ENCODE peak calls at places on chromosomes 7 and 10, in six cellular contexts. One of them, this sample, is unnamed.

GRCh38 chr7:77843194-77843593 is 44.6 kb downstream of the PHTF2 start:
- DNase-seq in brain microvascular endothelial cell: no peak
- DNase-seq in lower leg skin: no peak
- DNase-seq in choroid plexus epithelial cell: no peak
- DNase-seq in GM12864: no peak
- DNase-seq in spleen: no peak
- DNase-seq in this sample: no peak

GRCh38 chr7:135775230-135775629 is 26.6 kb upstream of the FAM180A start:
- DNase-seq in GM12864: no peak
- DNase-seq in choroid plexus epithelial cell: peak
- DNase-seq in spleen: no peak
- DNase-seq in brain microvascular endothelial cell: no peak
- DNase-seq in lower leg skin: no peak
- DNase-seq in this sample: peak

GRCh38 chr10:6999232-6999925 is 411.5 kb downstream of the SFMBT2 start:
- DNase-seq in choroid plexus epithelial cell: no peak
- DNase-seq in brain microvascular endothelial cell: no peak
- DNase-seq in lower leg skin: no peak
- DNase-seq in spleen: no peak
- DNase-seq in GM12864: no peak
- DNase-seq in this sample: no peak

GRCh38 chr10:99730026-99730425 is 1.9 kb downstream of the COX15 start:
- DNase-seq in choroid plexus epithelial cell: peak
- DNase-seq in spleen: no peak
- DNase-seq in brain microvascular endothelial cell: peak
- DNase-seq in lower leg skin: no peak
- DNase-seq in GM12864: no peak
- DNase-seq in this sample: peak

GRCh38 chr10:127293640-127294039 is 97.2 kb upstream of the INSYN2A start:
- DNase-seq in choroid plexus epithelial cell: no peak
- DNase-seq in GM12864: no peak
- DNase-seq in lower leg skin: no peak
- DNase-seq in brain microvascular endothelial cell: no peak
- DNase-seq in spleen: no peak
- DNase-seq in this sample: no peak

GRCh38 chr10:115981056-115981455 is 291.9 kb downstream of the GFRA1 start:
- DNase-seq in choroid plexus epithelial cell: no peak
- DNase-seq in lower leg skin: no peak
- DNase-seq in GM12864: no peak
- DNase-seq in brain microvascular endothelial cell: no peak
- DNase-seq in spleen: no peak
- DNase-seq in this sample: no peak

GRCh38 chr7:106812027-106812643 is 52.9 kb upstream of the PIK3CG start:
- DNase-seq in brain microvascular endothelial cell: no peak
- DNase-seq in spleen: no peak
- DNase-seq in GM12864: no peak
- DNase-seq in lower leg skin: peak
- DNase-seq in choroid plexus epithelial cell: no peak
- DNase-seq in this sample: no peak

GRCh38 chr7:122675011-122675410 is 23.9 kb downstream of the RNF133 start:
- DNase-seq in spleen: no peak
- DNase-seq in GM12864: no peak
- DNase-seq in choroid plexus epithelial cell: peak
- DNase-seq in brain microvascular endothelial cell: peak
- DNase-seq in lower leg skin: no peak
- DNase-seq in this sample: peak

GRCh38 chr10:21638681-21639080 is 104.6 kb downstream of the MLLT10 start:
- DNase-seq in choroid plexus epithelial cell: no peak
- DNase-seq in brain microvascular endothelial cell: no peak
- DNase-seq in spleen: no peak
- DNase-seq in GM12864: no peak
- DNase-seq in lower leg skin: no peak
- DNase-seq in this sample: no peak

GRCh38 chr10:44390585-44391072 is 5.7 kb upstream of the CXCL12 start:
- DNase-seq in choroid plexus epithelial cell: no peak
- DNase-seq in spleen: peak
- DNase-seq in brain microvascular endothelial cell: no peak
- DNase-seq in lower leg skin: peak
- DNase-seq in GM12864: no peak
- DNase-seq in this sample: peak

GRCh38 chr10:9052767-9053166 is 998.3 kb downstream of the GATA3 start:
- DNase-seq in choroid plexus epithelial cell: no peak
- DNase-seq in spleen: no peak
- DNase-seq in brain microvascular endothelial cell: no peak
- DNase-seq in lower leg skin: no peak
- DNase-seq in GM12864: no peak
- DNase-seq in this sample: no peak

GRCh38 chr7:41916450-41916927 is 213.6 kb upstream of the INHBA start:
- DNase-seq in spleen: no peak
- DNase-seq in brain microvascular endothelial cell: peak
- DNase-seq in GM12864: no peak
- DNase-seq in lower leg skin: no peak
- DNase-seq in choroid plexus epithelial cell: peak
- DNase-seq in this sample: peak

GRCh38 chr10:62723375-62723774 is 81.1 kb upstream of the ADO start:
- DNase-seq in lower leg skin: no peak
- DNase-seq in spleen: no peak
- DNase-seq in brain microvascular endothelial cell: no peak
- DNase-seq in choroid plexus epithelial cell: no peak
- DNase-seq in GM12864: no peak
- DNase-seq in this sample: no peak

DNA sequence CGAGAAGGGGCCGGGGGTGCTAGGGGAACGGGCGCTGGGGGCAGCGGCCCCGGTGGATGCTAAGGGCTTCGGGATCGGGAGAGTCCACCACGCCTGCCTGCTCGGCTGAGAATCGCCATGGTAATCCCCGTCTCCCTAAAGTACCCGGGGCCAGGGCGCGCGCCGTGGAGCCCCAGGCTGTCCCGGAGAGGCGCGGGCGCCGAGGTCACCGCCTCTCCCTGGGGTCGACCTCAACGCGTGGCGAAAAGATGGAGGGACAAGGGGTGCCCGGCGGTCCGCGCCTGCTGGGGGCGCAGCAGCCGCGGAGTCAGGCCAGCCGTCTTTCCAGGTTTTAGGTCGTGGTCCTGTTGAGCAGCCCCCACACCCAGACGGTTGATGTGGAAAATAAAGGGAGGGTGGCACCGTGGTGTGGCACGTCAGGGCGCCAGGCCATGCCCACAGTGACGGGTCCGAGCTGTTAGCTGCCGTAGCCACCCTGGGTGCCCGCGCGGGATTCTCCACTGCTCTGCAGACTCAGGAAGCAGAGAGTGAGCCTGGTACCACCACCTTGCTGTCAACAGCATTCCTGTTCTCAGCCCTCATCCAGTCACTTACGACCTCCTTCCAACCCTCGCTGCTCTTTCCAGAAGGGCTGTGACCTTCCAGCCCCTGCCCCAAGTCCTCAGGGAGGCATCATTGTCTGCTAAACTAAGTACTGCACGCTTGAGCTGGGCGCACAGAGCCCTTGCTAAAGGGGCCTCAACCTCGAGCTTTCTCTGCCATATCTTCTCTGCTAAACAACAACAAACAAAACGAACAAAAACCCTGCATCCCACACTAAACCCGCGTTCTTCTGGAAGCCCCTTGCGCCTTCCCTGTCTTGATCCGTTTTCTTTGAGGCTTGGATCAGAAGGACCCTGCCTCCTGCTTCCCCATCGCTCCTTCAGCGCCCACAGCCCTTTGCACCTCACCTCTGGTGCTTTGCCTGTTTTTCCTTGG is 666 bp downstream of the SMKR1 start:
- DNase-seq in lower leg skin: peak
- DNase-seq in spleen: peak
- DNase-seq in GM12864: no peak
- DNase-seq in brain microvascular endothelial cell: no peak
- DNase-seq in choroid plexus epithelial cell: no peak
- DNase-seq in this sample: no peak
- TF ChIP-seq CTCF in lower leg skin: no peak
- TF ChIP-seq CTCF in spleen: no peak
- TF ChIP-seq CTCF in GM12864: no peak
- TF ChIP-seq CTCF in brain microvascular endothelial cell: no peak
- TF ChIP-seq CTCF in choroid plexus epithelial cell: no peak
- TF ChIP-seq CTCF in this sample: no peak

GRCh38 chr7:11212816-11213215 is 239.1 kb downstream of the PHF14 start:
- DNase-seq in spleen: no peak
- DNase-seq in lower leg skin: no peak
- DNase-seq in GM12864: no peak
- DNase-seq in choroid plexus epithelial cell: peak
- DNase-seq in brain microvascular endothelial cell: no peak
- DNase-seq in this sample: peak
- H3K4me3 ChIP-seq in spleen: no peak
- H3K4me3 ChIP-seq in lower leg skin: no peak
- H3K4me3 ChIP-seq in GM12864: no peak
- H3K4me3 ChIP-seq in choroid plexus epithelial cell: no peak
- H3K4me3 ChIP-seq in brain microvascular endothelial cell: no peak
- H3K4me3 ChIP-seq in this sample: no peak

GRCh38 chr7:84188811-84189405 is 5.7 kb downstream of the SEMA3A start:
- DNase-seq in spleen: no peak
- DNase-seq in choroid plexus epithelial cell: peak
- DNase-seq in brain microvascular endothelial cell: no peak
- DNase-seq in GM12864: no peak
- DNase-seq in lower leg skin: no peak
- DNase-seq in this sample: peak
- TF ChIP-seq CTCF in spleen: no peak
- TF ChIP-seq CTCF in choroid plexus epithelial cell: peak
- TF ChIP-seq CTCF in brain microvascular endothelial cell: peak
- TF ChIP-seq CTCF in GM12864: no peak
- TF ChIP-seq CTCF in lower leg skin: no peak
- TF ChIP-seq CTCF in this sample: peak

GRCh38 chr7:2017914-2018785 is 214.6 kb downstream of the MAD1L1 start:
- DNase-seq in choroid plexus epithelial cell: no peak
- DNase-seq in spleen: peak
- DNase-seq in GM12864: no peak
- DNase-seq in brain microvascular endothelial cell: no peak
- DNase-seq in lower leg skin: peak
- DNase-seq in this sample: no peak

GRCh38 chr7:2017483-2017891 is 215.3 kb downstream of the MAD1L1 start:
- DNase-seq in brain microvascular endothelial cell: no peak
- DNase-seq in lower leg skin: peak
- DNase-seq in choroid plexus epithelial cell: no peak
- DNase-seq in GM12864: no peak
- DNase-seq in spleen: no peak
- DNase-seq in this sample: no peak

GRCh38 chr7:2018786-2019692 is 213.7 kb downstream of the MAD1L1 start:
- DNase-seq in lower leg skin: no peak
- DNase-seq in GM12864: no peak
- DNase-seq in choroid plexus epithelial cell: peak
- DNase-seq in brain microvascular endothelial cell: peak
- DNase-seq in spleen: peak
- DNase-seq in this sample: peak

GRCh38 chr7:2022021-2022409 is 210.7 kb downstream of the MAD1L1 start:
- DNase-seq in GM12864: no peak
- DNase-seq in lower leg skin: no peak
- DNase-seq in brain microvascular endothelial cell: no peak
- DNase-seq in spleen: peak
- DNase-seq in choroid plexus epithelial cell: no peak
- DNase-seq in this sample: no peak

DNA sequence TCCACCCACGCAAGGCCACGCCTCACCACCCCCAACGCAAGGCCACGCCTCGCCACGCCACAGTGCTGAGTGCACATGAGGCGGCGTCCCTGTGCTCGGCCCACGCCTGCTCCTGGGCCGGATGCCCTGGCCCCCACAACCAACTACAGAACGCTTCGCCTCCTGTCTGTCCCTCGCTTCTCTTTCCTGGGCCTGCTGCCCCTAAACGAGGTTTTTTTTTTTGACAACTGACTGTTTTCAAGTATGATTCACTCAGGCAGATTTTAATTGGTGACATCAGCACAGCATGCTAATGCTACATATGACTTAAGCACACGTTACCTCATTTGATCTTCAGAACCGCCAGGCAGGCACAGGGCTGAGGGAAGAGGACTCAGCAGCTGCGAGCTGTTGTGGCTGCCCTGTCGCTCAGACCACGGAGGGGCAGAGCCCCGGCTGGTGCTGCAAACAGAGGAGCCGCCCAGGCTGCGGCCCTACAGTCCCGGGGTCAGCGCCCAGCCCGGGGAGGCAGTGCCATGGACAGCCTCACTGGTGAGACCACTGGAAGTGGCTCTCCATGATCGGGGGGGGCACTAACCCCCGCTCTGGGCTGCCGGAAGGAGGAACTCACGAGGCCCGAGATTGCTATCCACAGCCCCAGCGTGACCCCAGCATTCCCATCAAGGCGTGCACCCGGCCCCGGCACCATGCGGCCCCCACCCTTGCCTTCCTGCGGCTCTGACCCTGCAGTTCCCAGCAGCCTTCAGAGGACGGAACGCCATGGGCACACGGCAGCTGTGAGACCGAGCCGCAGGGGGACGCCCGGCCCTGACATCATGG is 212.8 kb downstream of the MAD1L1 start:
- DNase-seq in lower leg skin: peak
- DNase-seq in spleen: peak
- DNase-seq in GM12864: peak
- DNase-seq in choroid plexus epithelial cell: peak
- DNase-seq in brain microvascular endothelial cell: peak
- DNase-seq in this sample: peak
- H3K4me3 ChIP-seq in lower leg skin: no peak
- H3K4me3 ChIP-seq in spleen: peak
- H3K4me3 ChIP-seq in GM12864: no peak
- H3K4me3 ChIP-seq in choroid plexus epithelial cell: peak
- H3K4me3 ChIP-seq in brain microvascular endothelial cell: peak
- H3K4me3 ChIP-seq in this sample: no peak

GRCh38 chr7:45153238-45153637 is 4.4 kb upstream of the RAMP3 start:
- DNase-seq in lower leg skin: no peak
- DNase-seq in brain microvascular endothelial cell: no peak
- DNase-seq in spleen: peak
- DNase-seq in choroid plexus epithelial cell: peak
- DNase-seq in GM12864: no peak
- DNase-seq in this sample: no peak
- TF ChIP-seq CTCF in lower leg skin: no peak
- TF ChIP-seq CTCF in brain microvascular endothelial cell: peak
- TF ChIP-seq CTCF in spleen: no peak
- TF ChIP-seq CTCF in choroid plexus epithelial cell: peak
- TF ChIP-seq CTCF in GM12864: no peak
- TF ChIP-seq CTCF in this sample: no peak

GRCh38 chr10:37619336-37619735 is 238.1 kb downstream of the ZNF248 start:
- DNase-seq in choroid plexus epithelial cell: no peak
- DNase-seq in lower leg skin: no peak
- DNase-seq in brain microvascular endothelial cell: no peak
- DNase-seq in GM12864: no peak
- DNase-seq in spleen: no peak
- DNase-seq in this sample: no peak

GRCh38 chr10:37623506-37623905 is 233.9 kb downstream of the ZNF248 start:
- DNase-seq in spleen: no peak
- DNase-seq in lower leg skin: no peak
- DNase-seq in GM12864: no peak
- DNase-seq in choroid plexus epithelial cell: no peak
- DNase-seq in brain microvascular endothelial cell: no peak
- DNase-seq in this sample: no peak
- H3K4me3 ChIP-seq in spleen: no peak
- H3K4me3 ChIP-seq in lower leg skin: no peak
- H3K4me3 ChIP-seq in GM12864: no peak
- H3K4me3 ChIP-seq in choroid plexus epithelial cell: no peak
- H3K4me3 ChIP-seq in brain microvascular endothelial cell: no peak
- H3K4me3 ChIP-seq in this sample: no peak